ENCODE peak calls at places on chromosomes 2 and 18, in seven cellular contexts. I is vagina, D is esophagus squamous epithelium, M is dorsolateral prefrontal cortex, G is ovary, N is GM06990, C is heart left ventricle. Q is an unnamed sample.

GRCh38 chr2:201203916-201204654 is 21.1 kb downstream of the CASP10 start:
- DNase-seq in D (no peak), M (no peak), I (no peak), G (no peak), N (no peak), C (no peak), Q (no peak)

GRCh38 chr2:46323671-46324207 is 26.5 kb downstream of the EPAS1 start:
- DNase-seq in M (no peak), C (no peak), I (no peak), G (no peak), D (no peak), N (no peak), Q (no peak)

GRCh38 chr2:60583604-60584003 is 30.1 kb upstream of the BCL11A start:
- DNase-seq in I (no peak), M (no peak), N (no peak), G (no peak), C (no peak), D (no peak), Q (no peak)

GRCh38 chr2:171161425-171162289 is 964 bp upstream of the TLK1 start:
- DNase-seq in G (no peak), N (no peak), D (no peak), M (no peak), C (no peak), I (no peak), Q (no peak)

GRCh38 chr2:165539985-165540384 is 70.5 kb downstream of the CSRNP3 start:
- DNase-seq in D (no peak), M (no peak), I (no peak), C (no peak), G (no peak), N (no peak), Q (peak)

GRCh38 chr18:8351173-8351572 is 258.1 kb upstream of the RAB12 start:
- DNase-seq in I (peak), M (no peak), G (no peak), N (no peak), D (no peak), C (no peak), Q (no peak)

GRCh38 chr2:138712212-138712979 is 67.8 kb downstream of the NXPH2 start:
- DNase-seq in N (peak), I (no peak), C (no peak), M (no peak), D (no peak), G (no peak), Q (no peak)

GRCh38 chr2:237669628-237670351 is 42.4 kb downstream of the LRRFIP1 start:
- DNase-seq in C (peak), G (peak), N (peak), I (no peak), D (no peak), M (no peak), Q (no peak)

GRCh38 chr2:98903767-98904485 is 32.1 kb downstream of the CRACDL start:
- DNase-seq in G (no peak), N (no peak), M (no peak), D (no peak), I (peak), C (no peak), Q (no peak)

GRCh38 chr2:90079374-90079773 is 1387.9 kb downstream of the RPIA start:
- DNase-seq in C (no peak), I (no peak), M (no peak), N (no peak), D (no peak), G (no peak), Q (no peak)

GRCh38 chr2:20453087-20453486 is 6.2 kb downstream of the RHOB start:
- DNase-seq in M (no peak), C (no peak), G (no peak), N (no peak), D (no peak), I (peak), Q (no peak)

GRCh38 chr2:230130668-230131364 is 62.1 kb upstream of the SLC16A14 start:
- DNase-seq in M (no peak), G (peak), I (peak), C (peak), D (peak), N (no peak), Q (no peak)

GRCh38 chr2:178002038-178002437 is 70.5 kb downstream of the PDE11A start:
- DNase-seq in M (no peak), C (no peak), I (no peak), G (no peak), D (no peak), N (no peak), Q (no peak)

GRCh38 chr18:49021433-49022129 is 70.8 kb upstream of the SMAD7 start:
- DNase-seq in C (no peak), I (peak), M (no peak), N (no peak), D (no peak), G (peak), Q (no peak)

GRCh38 chr2:98907966-98908905 is 27.8 kb downstream of the CRACDL start:
- DNase-seq in I (peak), D (no peak), C (no peak), G (no peak), N (no peak), M (no peak), Q (no peak)

GRCh38 chr2:26000561-26001211 is 18.4 kb upstream of the KIF3C start:
- DNase-seq in I (no peak), G (no peak), M (no peak), N (no peak), C (no peak), D (no peak), Q (no peak)

GRCh38 chr2:127857494-127857818 is 499 bp downstream of the POLR2D start:
- DNase-seq in C (no peak), D (no peak), I (no peak), N (no peak), M (no peak), G (no peak), Q (no peak)

DNA sequence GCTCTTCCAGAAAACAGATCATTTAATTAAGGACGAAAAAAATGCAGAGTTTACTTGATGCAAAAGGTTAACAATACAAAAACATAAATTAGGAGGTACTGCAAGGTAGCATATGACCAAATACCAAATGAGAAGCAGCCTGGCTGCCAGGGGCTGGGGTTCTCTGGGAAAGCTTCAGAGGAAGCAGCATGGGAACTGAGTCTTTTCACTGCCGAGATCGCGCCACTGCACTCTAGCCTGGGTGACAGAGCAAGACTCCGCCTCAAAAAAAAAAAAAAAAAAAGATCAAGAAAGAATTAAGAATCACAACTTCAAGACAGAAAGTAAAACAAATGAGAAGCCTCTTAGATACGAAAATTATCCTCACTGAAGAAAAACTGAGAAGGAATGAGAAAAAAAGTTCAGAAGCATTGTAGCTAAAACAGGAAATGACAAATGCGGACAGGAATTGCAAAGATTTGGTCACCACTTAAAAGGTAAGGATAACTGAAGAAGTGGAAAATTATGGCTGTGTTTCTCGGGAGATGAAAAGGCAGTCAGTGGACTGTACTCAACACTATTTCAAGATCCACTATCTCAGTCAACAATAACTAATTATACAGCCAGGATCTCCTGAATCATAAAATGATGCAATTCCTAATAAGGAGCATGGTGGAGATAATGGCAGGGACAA is 4.3 kb downstream of the SEPTIN10 start:
- DNase-seq in G (no peak), I (no peak), D (no peak), M (no peak), N (no peak), C (no peak), Q (no peak)
- H3K4me3 ChIP-seq in G (no peak), I (no peak), D (peak), M (no peak), N (no peak), C (peak), Q (no peak)

GRCh38 chr2:120681696-120682288 is 53.9 kb upstream of the GLI2 start:
- DNase-seq in N (no peak), I (no peak), G (peak), M (no peak), D (no peak), C (no peak), Q (no peak)

GRCh38 chr2:120683701-120684100 is 52.0 kb upstream of the GLI2 start:
- DNase-seq in I (no peak), G (no peak), M (no peak), N (no peak), D (no peak), C (no peak), Q (no peak)

GRCh38 chr2:120681181-120681580 is 54.5 kb upstream of the GLI2 start:
- DNase-seq in M (no peak), G (no peak), I (no peak), C (no peak), D (no peak), N (no peak), Q (no peak)

GRCh38 chr2:120683081-120683480 is 52.6 kb upstream of the GLI2 start:
- DNase-seq in D (no peak), C (no peak), M (no peak), G (no peak), N (no peak), I (no peak), Q (no peak)

DNA sequence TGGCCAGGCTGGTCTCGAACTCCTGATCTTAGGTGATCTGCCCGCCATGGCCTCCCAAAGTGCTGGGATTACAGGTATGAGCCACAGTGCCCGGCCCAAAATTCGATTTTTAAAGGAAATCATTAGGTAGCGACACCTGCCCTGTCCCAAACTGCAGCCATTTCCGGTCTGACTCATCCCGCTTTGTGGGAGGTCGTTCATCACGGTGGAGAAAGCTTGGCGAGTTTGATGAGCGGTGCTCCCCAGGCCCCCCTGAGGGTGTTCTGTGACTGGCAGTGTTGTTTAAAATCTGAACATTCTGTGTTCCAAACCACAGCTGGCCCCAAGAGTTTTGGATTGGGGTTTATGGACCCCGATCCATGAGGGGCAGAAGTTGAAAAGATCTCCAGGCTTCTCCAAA is 53.0 kb upstream of the GLI2 start:
- DNase-seq in N (no peak), C (no peak), G (no peak), M (no peak), I (no peak), D (no peak), Q (no peak)
- TF ChIP-seq CTCF in N (no peak), C (no peak), G (no peak), M (no peak), I (no peak), D (no peak), Q (no peak)

GRCh38 chr2:241505781-241506201 is 2.6 kb downstream of the STK25 start:
- DNase-seq in M (no peak), N (no peak), C (no peak), D (no peak), G (no peak), I (no peak), Q (no peak)
- H3K4me3 ChIP-seq in M (no peak), N (no peak), C (no peak), D (no peak), G (no peak), I (no peak), Q (no peak)

GRCh38 chr2:182664212-182664611 is 51.8 kb upstream of the DNAJC10 start:
- DNase-seq in D (no peak), I (no peak), G (no peak), N (no peak), C (no peak), M (no peak), Q (no peak)

GRCh38 chr2:182672471-182673165 is 43.4 kb upstream of the DNAJC10 start:
- DNase-seq in M (no peak), C (no peak), N (no peak), D (no peak), I (no peak), G (no peak), Q (no peak)

GRCh38 chr2:182667321-182667695 is 48.7 kb upstream of the DNAJC10 start:
- DNase-seq in I (no peak), G (no peak), N (no peak), C (no peak), M (no peak), D (no peak), Q (no peak)

GRCh38 chr2:182668671-182669070 is 47.4 kb upstream of the DNAJC10 start:
- DNase-seq in M (no peak), C (no peak), I (no peak), G (no peak), N (no peak), D (no peak), Q (peak)

DNA sequence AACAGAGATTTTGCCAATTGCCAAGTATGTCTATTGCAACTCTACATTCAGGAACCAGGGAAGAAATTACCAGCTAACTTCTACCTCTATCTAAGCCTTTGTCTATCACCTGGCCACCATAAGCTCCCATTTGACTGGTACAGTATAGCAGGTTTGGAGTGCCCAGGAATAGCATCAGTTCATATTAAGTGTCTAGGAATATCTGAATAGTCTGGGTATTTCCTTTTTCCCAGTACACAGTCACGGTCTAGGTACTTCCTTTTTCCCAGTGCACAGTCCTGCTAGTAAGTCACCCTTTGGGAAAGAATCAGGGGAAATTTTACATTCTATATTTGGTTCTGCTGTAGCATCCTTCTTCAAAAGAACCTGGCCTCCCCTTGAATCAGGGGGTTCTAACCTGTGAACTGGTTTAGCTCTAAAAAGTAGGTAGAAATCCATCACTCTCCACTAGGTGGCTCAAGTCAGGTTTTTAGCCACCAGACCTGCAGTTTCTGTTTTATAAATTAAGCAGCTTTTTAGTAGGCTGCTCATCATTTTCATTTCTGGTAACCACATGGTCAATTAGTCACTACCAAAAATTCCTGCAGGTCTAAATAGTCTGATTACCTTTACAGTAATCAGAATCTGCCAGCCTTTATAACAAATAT is 49.3 kb upstream of the DNAJC10 start:
- DNase-seq in I (no peak), M (no peak), G (no peak), N (no peak), C (no peak), D (no peak), Q (no peak)
- TF ChIP-seq CTCF in I (peak), M (peak), G (no peak), N (peak), C (peak), D (peak), Q (peak)